ENCODE peak calls at places on chromosomes 5 and 9, in eight cellular contexts. L, N, D, F, K, S, H and Q are unnamed samples.

GRCh38 chr9:130498918-130499698 is 54.3 kb downstream of the ASS1 start:
- DNase-seq in L (no peak), N (no peak), D (no peak), F (no peak), K (no peak), S (no peak), H (peak; percentile 62), Q (peak; percentile 35)

GRCh38 chr5:143987751-143988560 is 176.0 kb downstream of the HMHB1 start:
- DNase-seq in L (no peak), N (no peak), D (no peak), F (no peak), K (no peak), S (no peak), H (no peak), Q (no peak)

GRCh38 chr5:51194626-51195025 is 188.6 kb upstream of the ISL1 start:
- DNase-seq in L (no peak), N (no peak), D (no peak), F (no peak), K (no peak), S (no peak), H (no peak), Q (no peak)

GRCh38 chr5:143653256-143653655 is 158.7 kb upstream of the HMHB1 start:
- DNase-seq in L (no peak), N (no peak), D (no peak), F (no peak), K (no peak), S (no peak), H (no peak), Q (no peak)

GRCh38 chr5:118561235-118561634 is 427.1 kb downstream of the DTWD2 start:
- DNase-seq in L (no peak), N (no peak), D (no peak), F (no peak), K (no peak), S (no peak), H (no peak), Q (no peak)

GRCh38 chr5:25500635-25501034 is 855.9 kb upstream of the CDH10 start:
- DNase-seq in L (no peak), N (no peak), D (no peak), F (no peak), K (no peak), S (no peak), H (no peak), Q (no peak)

GRCh38 chr5:44022622-44023021 is 366.6 kb downstream of the FGF10 start:
- DNase-seq in L (no peak), N (no peak), D (no peak), F (no peak), K (no peak), S (no peak), H (no peak), Q (no peak)

GRCh38 chr9:136059851-136060670 is 35.0 kb downstream of the NACC2 start:
- DNase-seq in L (no peak), N (no peak), D (no peak), F (no peak), K (no peak), S (peak; percentile 53), H (peak; percentile 56), Q (peak; percentile 81)

GRCh38 chr5:141637693-141638419 is 1.1 kb downstream of the RELL2 start:
- DNase-seq in L (peak; percentile 32), N (peak; percentile 82), D (peak; percentile 32), F (no peak), K (peak; percentile 30), S (peak; percentile 70), H (peak; percentile 82), Q (peak; percentile 25)

GRCh38 chr9:115952667-115953316 is 200.8 kb upstream of the PAPPA start:
- DNase-seq in L (no peak), N (no peak), D (no peak), F (no peak), K (no peak), S (no peak), H (no peak), Q (no peak)

GRCh38 chr5:141822134-141822533 is 56.1 kb downstream of the PCDH1 start:
- DNase-seq in L (no peak), N (no peak), D (no peak), F (no peak), K (no peak), S (no peak), H (peak; percentile 66), Q (peak; percentile 25)

GRCh38 chr9:14692918-14693861 is at the start of gene ZDHHC21:
- DNase-seq in L (peak; percentile 44), N (peak; percentile 74), D (peak; percentile 1), F (no peak), K (no peak), S (peak; percentile 88), H (peak; percentile 77), Q (peak; percentile 65)

GRCh38 chr9:135929656-135930445 is 22.5 kb upstream of the CAMSAP1 start:
- DNase-seq in L (no peak), N (no peak), D (no peak), F (no peak), K (no peak), S (peak; percentile 51), H (no peak), Q (no peak)

GRCh38 chr5:129271309-129271708 is 176.8 kb downstream of the ISOC1 start:
- DNase-seq in L (no peak), N (peak; percentile 58), D (no peak), F (peak; percentile 19), K (no peak), S (no peak), H (peak; percentile 10), Q (peak; percentile 46)

GRCh38 chr5:180860887-180861822 is at the start of gene ZFP62:
- DNase-seq in L (peak; percentile 82), N (peak; percentile 95), D (peak; percentile 81), F (peak; percentile 85), K (peak; percentile 61), S (peak; percentile 95), H (peak; percentile 96), Q (peak; percentile 95)

GRCh38 chr9:130110596-130111021 is 56.9 kb downstream of the GPR107 start:
- DNase-seq in L (no peak), N (no peak), D (no peak), F (no peak), K (no peak), S (no peak), H (no peak), Q (no peak)

GRCh38 chr5:142239394-142240159 is 85.2 kb downstream of the SPRY4 start:
- DNase-seq in L (no peak), N (no peak), D (no peak), F (no peak), K (no peak), S (no peak), H (no peak), Q (no peak)

GRCh38 chr9:81557957-81558791 is 131.2 kb downstream of the TLE1 start:
- DNase-seq in L (no peak), N (no peak), D (no peak), F (no peak), K (no peak), S (no peak), H (no peak), Q (no peak)

GRCh38 chr5:170552486-170553122 is 48.8 kb downstream of the KCNIP1 start:
- DNase-seq in L (no peak), N (peak; percentile 82), D (no peak), F (no peak), K (no peak), S (peak; percentile 82), H (peak; percentile 88), Q (peak; percentile 95)

GRCh38 chr5:103021310-103021709 is 98.6 kb downstream of the GIN1 start:
- DNase-seq in L (no peak), N (no peak), D (no peak), F (no peak), K (no peak), S (no peak), H (no peak), Q (no peak)

GRCh38 chr5:14260637-14261036 is 117.5 kb downstream of the TRIO start:
- DNase-seq in L (no peak), N (no peak), D (no peak), F (no peak), K (no peak), S (no peak), H (no peak), Q (no peak)
- H3K4me1 ChIP-seq in L (peaks cover 27% of the 10 kb centered on the region), N (peaks cover 18% of the 10 kb centered on the region), D (peaks cover 6% of the 10 kb centered on the region), F (peaks cover 15% of the 10 kb centered on the region), K (peaks cover 14% of the 10 kb centered on the region), S (peaks cover 64% of the 10 kb centered on the region), H (peaks cover 9% of the 10 kb centered on the region), Q (peaks cover 10% of the 10 kb centered on the region)

GRCh38 chr5:134975078-134975715 is 7.5 kb downstream of the CATSPER3 start:
- DNase-seq in L (no peak), N (no peak), D (no peak), F (no peak), K (no peak), S (no peak), H (no peak), Q (no peak)

GRCh38 chr5:134976841-134977240 is 9.1 kb downstream of the CATSPER3 start:
- DNase-seq in L (no peak), N (no peak), D (no peak), F (no peak), K (no peak), S (no peak), H (no peak), Q (no peak)

GRCh38 chr5:134982230-134982629 is 14.5 kb downstream of the CATSPER3 start:
- DNase-seq in L (no peak), N (no peak), D (no peak), F (no peak), K (no peak), S (no peak), H (no peak), Q (no peak)

GRCh38 chr5:134975843-134976242 is 8.1 kb downstream of the CATSPER3 start:
- DNase-seq in L (no peak), N (no peak), D (no peak), F (no peak), K (no peak), S (no peak), H (no peak), Q (no peak)

GRCh38 chr5:134979416-134979815 is 11.7 kb downstream of the CATSPER3 start:
- DNase-seq in L (no peak), N (no peak), D (no peak), F (no peak), K (no peak), S (no peak), H (no peak), Q (no peak)
- H3K9me3 ChIP-seq in L (no peaks in the 10 kb centered on the region), N (no peaks in the 10 kb centered on the region), D (peaks cover 9% of the 10 kb centered on the region), F (peaks cover 17% of the 10 kb centered on the region), K (no peaks in the 10 kb centered on the region), S (peaks cover 37% of the 10 kb centered on the region), H (peaks cover 13% of the 10 kb centered on the region), Q (peaks cover 11% of the 10 kb centered on the region)

GRCh38 chr9:91515074-91515687 is 91.5 kb upstream of the NFIL3 start:
- DNase-seq in L (no peak), N (no peak), D (no peak), F (no peak), K (no peak), S (no peak), H (peak; percentile 78), Q (peak; percentile 26)
- H3K4me3 ChIP-seq in L (no peak overlapping the region), N (no peak overlapping the region), D (no peak overlapping the region), F (no peak overlapping the region), K (peak overlapping the region; percentile 3), S (no peak overlapping the region), H (no peak overlapping the region), Q (no peak overlapping the region)

DNA sequence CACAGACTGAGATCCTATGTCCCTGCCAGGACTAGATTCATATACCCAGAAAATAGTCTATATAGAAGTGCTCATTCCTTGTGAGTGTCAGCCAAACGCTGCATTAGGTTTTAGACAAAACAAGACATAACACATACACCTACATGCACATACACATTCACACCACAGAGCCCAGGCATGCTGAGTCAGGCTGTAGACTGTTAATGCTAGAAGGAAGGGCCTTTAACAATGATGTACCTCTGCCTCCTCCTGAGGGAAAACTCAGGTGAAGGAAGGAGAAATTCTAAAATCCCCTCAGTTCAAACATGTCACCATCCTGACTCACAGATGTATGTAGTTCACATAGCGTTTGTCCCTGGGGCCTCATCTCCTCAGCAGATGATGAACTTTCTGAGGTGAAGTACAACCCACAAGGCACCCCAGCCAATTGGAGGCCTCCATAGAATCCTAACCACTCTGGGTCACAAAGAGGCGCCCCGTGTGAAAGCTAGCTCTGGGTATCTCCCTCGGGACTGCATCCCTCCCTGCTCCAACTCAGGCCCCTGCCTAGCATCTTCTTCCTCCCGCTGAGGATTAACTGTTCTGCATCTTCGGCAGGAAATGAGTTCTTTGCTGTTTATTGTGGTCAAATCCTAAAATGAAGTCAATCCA is 40.7 kb upstream of the FSTL4 start:
- DNase-seq in L (no peak), N (no peak), D (no peak), F (no peak), K (no peak), S (no peak), H (no peak), Q (no peak)
- H3K4me1 ChIP-seq in L (no peaks in the 10 kb centered on the region), N (no peaks in the 10 kb centered on the region), D (no peaks in the 10 kb centered on the region), F (no peaks in the 10 kb centered on the region), K (peaks cover 4% of the 10 kb centered on the region), S (no peaks in the 10 kb centered on the region), H (no peaks in the 10 kb centered on the region), Q (no peaks in the 10 kb centered on the region)